ENCODE peak calls at places on chromosome 20, in six cellular contexts. O is colonic mucosa, R is HL-60, U is endothelial cell of umbilical vein, X is PC-3, Q is esophagus squamous epithelium. W is an unnamed sample.

GRCh38 chr20:37362821-37363220 is 16.9 kb downstream of the SRC start:
- DNase-seq in O (no peak), R (no peak), U (no peak), X (no peak), Q (no peak), W (no peak)

GRCh38 chr20:11697055-11697454 is 220.6 kb upstream of the BTBD3 start:
- DNase-seq in O (no peak), R (no peak), U (no peak), X (no peak), Q (no peak), W (no peak)

GRCh38 chr20:53957421-53958172 is 112.8 kb downstream of the BCAS1 start:
- DNase-seq in O (no peak), R (no peak), U (peak), X (peak), Q (no peak), W (no peak)

GRCh38 chr20:33019465-33020277 is 11.8 kb upstream of the BPIFB6 start:
- DNase-seq in O (no peak), R (no peak), U (no peak), X (no peak), Q (no peak), W (no peak)

GRCh38 chr20:16530201-16530681 is 43.0 kb downstream of the KIF16B start:
- DNase-seq in O (peak), R (no peak), U (no peak), X (peak), Q (no peak), W (no peak)

GRCh38 chr20:33814238-33814712 is 3.1 kb downstream of the CHMP4B start:
- DNase-seq in O (peak), R (no peak), U (peak), X (no peak), Q (no peak), W (no peak)

GRCh38 chr20:62685781-62686555 is 22.7 kb upstream of the NTSR1 start:
- DNase-seq in O (peak), R (peak), U (no peak), X (peak), Q (no peak), W (no peak)

GRCh38 chr20:41142914-41143313 is 5.6 kb downstream of the PLCG1 start:
- DNase-seq in O (no peak), R (peak), U (no peak), X (no peak), Q (no peak), W (no peak)

GRCh38 chr20:33846291-33846916 is 35.3 kb downstream of the CHMP4B start:
- DNase-seq in O (no peak), R (no peak), U (no peak), X (no peak), Q (no peak), W (no peak)

GRCh38 chr20:1891263-1892121 is 3.7 kb upstream of the SIRPA start:
- DNase-seq in O (no peak), R (no peak), U (no peak), X (no peak), Q (no peak), W (no peak)

GRCh38 chr20:53949319-53949839 is 121.0 kb downstream of the BCAS1 start:
- DNase-seq in O (no peak), R (peak), U (peak), X (peak), Q (no peak), W (no peak)

GRCh38 chr20:1825492-1825891 is 69.7 kb upstream of the SIRPA start:
- DNase-seq in O (no peak), R (no peak), U (peak), X (no peak), Q (no peak), W (no peak)

GRCh38 chr20:3710703-3711417 is 1.5 kb downstream of the SIGLEC1 start:
- DNase-seq in O (peak), R (peak), U (peak), X (peak), Q (no peak), W (no peak)

GRCh38 chr20:3237958-3238615 is 903 bp downstream of the SLC4A11 start:
- DNase-seq in O (no peak), R (no peak), U (no peak), X (no peak), Q (no peak), W (no peak)

GRCh38 chr20:57555457-57556184 is 5.3 kb upstream of the PCK1 start:
- DNase-seq in O (no peak), R (no peak), U (no peak), X (no peak), Q (no peak), W (no peak)

GRCh38 chr20:50528804-50529351 is 18.7 kb downstream of the PTPN1 start:
- DNase-seq in O (no peak), R (no peak), U (peak), X (no peak), Q (no peak), W (no peak)

GRCh38 chr20:35009665-35010328 is 54.1 kb downstream of the MYH7B start:
- DNase-seq in O (no peak), R (no peak), U (no peak), X (no peak), Q (no peak), W (no peak)

GRCh38 chr20:31705598-31706597 is 16.8 kb downstream of the BCL2L1 start:
- DNase-seq in O (no peak), R (peak), U (no peak), X (peak), Q (no peak), W (no peak)

GRCh38 chr20:58752565-58752964 is 60.0 kb downstream of the NPEPL1 start:
- DNase-seq in O (no peak), R (no peak), U (no peak), X (no peak), Q (no peak), W (peak)

GRCh38 chr20:4076671-4077070 is 61.3 kb upstream of the RNF24 start:
- DNase-seq in O (no peak), R (no peak), U (peak), X (peak), Q (no peak), W (no peak)

GRCh38 chr20:53914861-53915458 is 155.4 kb downstream of the BCAS1 start:
- DNase-seq in O (no peak), R (no peak), U (peak), X (no peak), Q (no peak), W (no peak)

GRCh38 chr20:44247676-44248419 is 740 bp downstream of the GDAP1L1 start:
- DNase-seq in O (no peak), R (peak), U (peak), X (no peak), Q (no peak), W (no peak)

GRCh38 chr20:36153754-36154695 is 515 bp upstream of the EPB41L1 start:
- DNase-seq in O (peak), R (no peak), U (peak), X (peak), Q (no peak), W (peak)

GRCh38 chr20:19958923-19959322 is 58.2 kb upstream of the NAA20 start:
- DNase-seq in O (no peak), R (no peak), U (no peak), X (no peak), Q (no peak), W (no peak)

GRCh38 chr20:23100754-23101107 is 14.6 kb upstream of the CD93 start:
- DNase-seq in O (no peak), R (no peak), U (no peak), X (no peak), Q (no peak), W (no peak)

GRCh38 chr20:36919715-36920333 is 31.7 kb downstream of the SAMHD1 start:
- DNase-seq in O (peak), R (peak), U (peak), X (peak), Q (no peak), W (no peak)

GRCh38 chr20:60139663-60140446 is 181.6 kb downstream of the CDH26 start:
- DNase-seq in O (no peak), R (no peak), U (no peak), X (no peak), Q (no peak), W (no peak)

GRCh38 chr20:44454301-44454963 is 21.2 kb upstream of the TTPAL start:
- DNase-seq in O (no peak), R (no peak), U (no peak), X (no peak), Q (no peak), W (no peak)

GRCh38 chr20:2705931-2706645 is 13.5 kb downstream of the EBF4 start:
- DNase-seq in O (no peak), R (no peak), U (no peak), X (no peak), Q (no peak), W (no peak)

GRCh38 chr20:63501818-63502670 is 3.2 kb upstream of the EEF1A2 start:
- DNase-seq in O (no peak), R (no peak), U (no peak), X (no peak), Q (no peak), W (no peak)

GRCh38 chr20:10316582-10316981 is 98.0 kb downstream of the SNAP25 start:
- DNase-seq in O (no peak), R (peak), U (peak), X (peak), Q (no peak), W (no peak)

GRCh38 chr20:60262967-60263603 is 304.9 kb downstream of the CDH26 start:
- DNase-seq in O (peak), R (peak), U (no peak), X (peak), Q (no peak), W (no peak)

GRCh38 chr20:39676857-39677351 is 714.8 kb downstream of the DHX35 start:
- DNase-seq in O (peak), R (no peak), U (peak), X (no peak), Q (no peak), W (no peak)

GRCh38 chr20:58700823-58701222 is 8.2 kb downstream of the NPEPL1 start:
- DNase-seq in O (no peak), R (no peak), U (no peak), X (no peak), Q (no peak), W (peak)

DNA sequence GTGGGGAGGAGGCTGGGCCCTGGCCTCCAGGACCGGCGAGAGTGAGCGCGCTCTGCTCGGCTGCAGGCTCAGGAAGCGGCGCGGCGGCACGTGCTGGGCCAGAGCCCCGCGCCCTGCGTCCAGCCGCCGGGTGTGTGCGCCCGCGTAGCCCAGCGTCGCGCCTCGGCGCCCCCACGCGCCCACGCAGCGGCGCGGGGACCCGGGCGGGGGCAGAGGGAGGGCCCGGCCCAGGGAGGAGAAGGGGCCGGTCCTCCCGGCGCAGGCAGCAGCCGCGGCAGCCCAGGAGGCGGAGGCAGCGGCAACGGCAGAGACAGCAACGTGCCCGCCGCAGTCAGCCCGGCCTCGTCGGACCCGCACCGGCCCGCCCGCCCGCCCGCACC is at the start of gene EYA2:
- DNase-seq in O (peak), R (no peak), U (no peak), X (no peak), Q (no peak), W (no peak)
- TF ChIP-seq CTCF in O (no peak), R (no peak), U (no peak), X (no peak), Q (no peak), W (no peak)

DNA sequence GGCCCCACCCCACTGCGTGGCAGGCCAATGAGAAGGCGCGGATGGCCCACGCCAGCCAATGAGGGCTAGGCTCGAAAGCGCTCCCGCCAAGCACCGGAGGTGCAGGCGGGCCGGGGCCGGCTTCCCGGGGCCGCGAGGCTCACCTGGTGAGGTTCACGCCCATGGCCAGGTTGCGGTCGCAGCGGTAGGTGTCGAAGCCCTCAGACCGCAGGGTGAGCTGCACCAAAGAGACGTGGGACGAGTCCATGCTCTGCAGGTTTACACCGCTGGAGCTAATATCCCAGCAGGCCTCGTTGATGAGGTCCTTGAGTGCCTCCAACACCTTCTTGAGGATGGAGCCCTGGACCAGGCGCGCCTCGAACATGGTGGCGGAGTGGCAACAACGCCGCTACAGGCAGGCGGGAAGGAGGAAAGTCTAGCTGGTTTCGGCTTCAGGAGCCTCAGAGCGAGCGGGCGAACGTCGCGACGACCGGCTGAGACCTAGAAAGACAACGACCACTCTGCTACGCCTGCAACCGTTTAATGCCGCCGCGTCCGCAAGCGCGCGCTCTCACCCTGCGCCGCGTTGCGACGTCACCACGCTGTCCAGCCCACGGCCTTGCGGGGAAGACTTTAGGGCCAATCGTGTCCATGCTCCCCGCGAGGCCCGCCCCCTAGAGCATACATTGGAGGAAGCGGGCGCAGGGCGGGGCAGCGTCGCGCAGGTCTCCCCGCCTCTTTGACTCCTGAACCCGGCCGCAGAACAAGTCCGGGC is at the start of gene PCNA:
- DNase-seq in O (peak), R (peak), U (peak), X (peak), Q (peak), W (peak)
- TF ChIP-seq CTCF in O (no peak), R (no peak), U (no peak), X (no peak), Q (peak), W (peak)

GRCh38 chr20:30594112-30594511 is 663.4 kb upstream of the DEFB115 start:
- DNase-seq in O (no peak), R (no peak), U (no peak), X (no peak), Q (no peak), W (no peak)

GRCh38 chr20:30598460-30599230 is 658.8 kb upstream of the DEFB115 start:
- DNase-seq in O (no peak), R (no peak), U (no peak), X (no peak), Q (no peak), W (peak)

GRCh38 chr20:30595698-30596097 is 661.8 kb upstream of the DEFB115 start:
- DNase-seq in O (no peak), R (no peak), U (no peak), X (no peak), Q (no peak), W (no peak)

GRCh38 chr20:30593572-30593971 is 663.9 kb upstream of the DEFB115 start:
- DNase-seq in O (no peak), R (no peak), U (no peak), X (no peak), Q (no peak), W (no peak)
- TF ChIP-seq CTCF in O (no peak), R (no peak), U (no peak), X (no peak), Q (no peak), W (no peak)

DNA sequence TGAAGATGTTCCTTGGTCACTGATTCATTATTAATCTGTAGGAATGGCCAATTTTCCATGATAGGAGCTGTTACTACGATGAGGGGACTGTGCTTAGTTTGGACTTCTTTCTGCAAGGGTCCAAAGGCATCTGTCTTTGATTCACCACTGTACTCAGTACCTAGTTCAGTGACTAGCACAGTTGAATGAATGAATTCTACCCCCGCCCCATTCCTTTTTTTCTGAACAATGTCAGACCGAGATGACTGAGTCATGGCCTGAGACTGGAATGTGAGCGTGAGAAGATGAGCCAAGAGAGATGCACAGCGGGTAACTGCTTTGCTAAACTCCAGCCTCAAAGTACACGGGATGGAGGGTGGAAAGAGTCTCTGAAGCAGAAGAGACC is 419 bp upstream of the SNHG17 start:
- DNase-seq in O (no peak), R (no peak), U (no peak), X (peak), Q (no peak), W (no peak)
- TF ChIP-seq CTCF in O (no peak), R (no peak), U (no peak), X (no peak), Q (no peak), W (no peak)

DNA sequence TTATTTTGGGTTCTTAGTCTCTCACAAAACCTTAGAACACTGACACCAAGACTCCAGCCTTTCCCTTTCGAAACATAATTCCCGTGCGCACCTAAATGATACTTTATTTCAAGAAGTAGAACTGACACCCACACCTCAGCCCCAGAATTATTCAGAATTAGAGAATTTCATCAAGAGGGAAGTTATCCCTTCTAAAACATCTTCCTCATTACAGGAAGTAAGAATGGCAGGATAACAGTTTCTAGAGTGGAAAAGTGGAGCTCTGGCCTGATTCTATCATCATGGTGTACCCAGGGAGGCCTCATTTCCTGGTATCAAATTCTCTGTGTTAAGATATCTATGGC is 1.4 kb upstream of the SRXN1 start:
- DNase-seq in O (no peak), R (no peak), U (no peak), X (no peak), Q (no peak), W (no peak)
- TF ChIP-seq CTCF in O (no peak), R (no peak), U (no peak), X (no peak), Q (no peak), W (no peak)

GRCh38 chr20:25135031-25135430 is 53.1 kb upstream of the VSX1 start:
- DNase-seq in O (no peak), R (no peak), U (no peak), X (no peak), Q (no peak), W (no peak)

GRCh38 chr20:25136643-25137559 is 55.0 kb upstream of the VSX1 start:
- DNase-seq in O (peak), R (no peak), U (peak), X (peak), Q (no peak), W (no peak)

GRCh38 chr20:25140968-25141367 is 54.5 kb upstream of the ENTPD6 start:
- DNase-seq in O (no peak), R (no peak), U (no peak), X (no peak), Q (no peak), W (no peak)

GRCh38 chr20:25142435-25142834 is 53.1 kb upstream of the ENTPD6 start:
- DNase-seq in O (no peak), R (no peak), U (no peak), X (no peak), Q (no peak), W (no peak)

GRCh38 chr20:25139061-25139705 is 56.3 kb upstream of the ENTPD6 start:
- DNase-seq in O (no peak), R (no peak), U (no peak), X (peak), Q (no peak), W (no peak)
- TF ChIP-seq CTCF in O (no peak), R (no peak), U (no peak), X (peak), Q (no peak), W (peak)

W was measured in osteocyte.